ENCODE peak calls at places on chromosome 11, in nine cellular contexts. J, M, E, D, O, N, I, X and V are unnamed samples.

GRCh38 chr11:76008474-76008873 is 193.5 kb downstream of the UVRAG start:
- DNase-seq in J (no peak), M (peak; percentile 41), E (no peak), D (no peak), O (no peak), N (no peak), I (peak; percentile 84), X (no peak), V (no peak)

GRCh38 chr11:46718155-46719019 is 626 bp upstream of the F2 start:
- DNase-seq in J (no peak), M (peak; percentile 33), E (no peak), D (peak; percentile 52), O (no peak), N (peak; percentile 68), I (no peak), X (no peak), V (no peak)

GRCh38 chr11:57644748-57645715 is 4.7 kb downstream of the YPEL4 start:
- DNase-seq in J (peak; percentile 92), M (peak; percentile 81), E (no peak), D (peak; percentile 84), O (peak; percentile 92), N (peak; percentile 93), I (peak; percentile 67), X (peak; percentile 76), V (peak; percentile 70)

GRCh38 chr11:41486436-41486835 is 27.0 kb upstream of the LRRC4C start:
- DNase-seq in J (no peak), M (no peak), E (no peak), D (no peak), O (no peak), N (no peak), I (no peak), X (no peak), V (no peak)

GRCh38 chr11:96134622-96135021 is 208.4 kb downstream of the MAML2 start:
- DNase-seq in J (no peak), M (peak; percentile 43), E (no peak), D (no peak), O (no peak), N (no peak), I (peak; percentile 44), X (no peak), V (no peak)

GRCh38 chr11:110331626-110332025 is 35.2 kb upstream of the RDX start:
- DNase-seq in J (no peak), M (no peak), E (no peak), D (no peak), O (no peak), N (no peak), I (no peak), X (no peak), V (no peak)

GRCh38 chr11:93740802-93741093 is 547 bp downstream of the TAF1D start:
- DNase-seq in J (peak; percentile 91), M (peak; percentile 79), E (no peak), D (peak; percentile 49), O (peak; percentile 72), N (peak; percentile 69), I (peak; percentile 49), X (peak; percentile 52), V (peak; percentile 77)

GRCh38 chr11:69295995-69296889 is 2.3 kb downstream of the MYEOV start:
- DNase-seq in J (peak; percentile 86), M (peak; percentile 93), E (peak; percentile 36), D (peak; percentile 59), O (no peak), N (no peak), I (peak; percentile 74), X (no peak), V (no peak)

GRCh38 chr11:113487622-113488021 is 12.4 kb upstream of the DRD2 start:
- DNase-seq in J (no peak), M (no peak), E (no peak), D (no peak), O (no peak), N (no peak), I (no peak), X (no peak), V (no peak)

GRCh38 chr11:65366340-65366773 is 11.8 kb downstream of the TIGD3 start:
- DNase-seq in J (no peak), M (peak; percentile 91), E (peak; percentile 65), D (peak; percentile 77), O (peak; percentile 85), N (peak; percentile 51), I (peak; percentile 86), X (no peak), V (peak; percentile 88)

GRCh38 chr11:114563077-114563476 is 3.4 kb upstream of the NXPE1 start:
- DNase-seq in J (no peak), M (peak; percentile 41), E (no peak), D (no peak), O (no peak), N (no peak), I (peak; percentile 8), X (no peak), V (no peak)

GRCh38 chr11:17384002-17384511 is 4.4 kb downstream of the KCNJ11 start:
- DNase-seq in J (peak; percentile 93), M (peak; percentile 89), E (peak; percentile 65), D (peak; percentile 87), O (peak; percentile 94), N (peak; percentile 67), I (peak; percentile 79), X (peak; percentile 83), V (peak; percentile 73)

GRCh38 chr11:78926633-78927347 is 352.1 kb upstream of the NARS2 start:
- DNase-seq in J (no peak), M (no peak), E (peak; percentile 8), D (no peak), O (no peak), N (no peak), I (peak; percentile 69), X (no peak), V (no peak)

GRCh38 chr11:28529540-28530410 is 421.6 kb downstream of the METTL15 start:
- DNase-seq in J (no peak), M (peak; percentile 81), E (peak; percentile 29), D (no peak), O (peak; percentile 62), N (peak; percentile 42), I (peak; percentile 82), X (no peak), V (peak; percentile 52)

GRCh38 chr11:2647167-2647566 is 52.6 kb downstream of the KCNQ1OT1 start:
- DNase-seq in J (no peak), M (no peak), E (no peak), D (no peak), O (no peak), N (no peak), I (no peak), X (no peak), V (no peak)
- H3K9me3 ChIP-seq in J (peaks cover 79% of the 10 kb centered on the region), M (no peaks in the 10 kb centered on the region), E (peaks cover 38% of the 10 kb centered on the region), D (peaks cover 8% of the 10 kb centered on the region), O (peaks cover 52% of the 10 kb centered on the region), N (peaks cover 83% of the 10 kb centered on the region), I (peaks cover 61% of the 10 kb centered on the region), X (peaks cover 53% of the 10 kb centered on the region), V (no peaks in the 10 kb centered on the region)

DNA sequence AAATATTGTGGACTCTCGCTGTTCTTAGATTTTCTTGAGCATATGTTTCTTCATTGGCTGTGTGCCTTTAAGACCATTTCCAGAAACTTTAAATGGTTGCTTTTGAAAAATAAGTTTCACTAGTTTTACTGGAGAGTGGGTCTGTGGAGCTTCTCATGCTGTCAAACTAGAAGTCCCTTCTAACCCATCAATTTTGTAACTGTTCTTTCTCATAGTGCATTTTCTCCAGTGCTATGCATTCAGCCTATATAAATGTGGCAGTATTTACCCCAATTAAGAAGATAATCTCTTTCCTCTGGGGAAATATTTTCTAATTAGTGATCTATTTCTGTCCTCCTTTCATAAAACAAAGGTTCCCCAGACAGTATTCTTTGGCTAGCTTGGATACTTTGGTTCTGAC is 97.9 kb upstream of the RRM1 start:
- DNase-seq in J (no peak), M (no peak), E (no peak), D (no peak), O (no peak), N (no peak), I (no peak), X (no peak), V (no peak)
- H3K9me3 ChIP-seq in J (peaks cover 9% of the 10 kb centered on the region), M (no peaks in the 10 kb centered on the region), E (peaks cover 9% of the 10 kb centered on the region), D (no peaks in the 10 kb centered on the region), O (no peaks in the 10 kb centered on the region), N (peaks cover 11% of the 10 kb centered on the region), I (peaks cover 7% of the 10 kb centered on the region), X (no peaks in the 10 kb centered on the region), V (peaks cover 6% of the 10 kb centered on the region)

GRCh38 chr11:1165256-1166041 is 7.7 kb downstream of the MUC5AC start:
- DNase-seq in J (peak; percentile 59), M (no peak), E (no peak), D (peak; percentile 8), O (no peak), N (no peak), I (no peak), X (no peak), V (no peak)

GRCh38 chr11:1168721-1169161 is 11.0 kb downstream of the MUC5AC start:
- DNase-seq in J (no peak), M (no peak), E (no peak), D (no peak), O (no peak), N (no peak), I (no peak), X (no peak), V (no peak)

GRCh38 chr11:1167751-1168231 is 10.0 kb downstream of the MUC5AC start:
- DNase-seq in J (peak; percentile 58), M (no peak), E (no peak), D (no peak), O (no peak), N (no peak), I (no peak), X (no peak), V (no peak)

GRCh38 chr11:1167256-1167655 is 9.5 kb downstream of the MUC5AC start:
- DNase-seq in J (no peak), M (no peak), E (no peak), D (peak; percentile 2), O (no peak), N (no peak), I (no peak), X (no peak), V (no peak)

GRCh38 chr11:1168256-1168655 is 10.5 kb downstream of the MUC5AC start:
- DNase-seq in J (no peak), M (no peak), E (no peak), D (no peak), O (no peak), N (no peak), I (no peak), X (no peak), V (no peak)
- H3K9me3 ChIP-seq in J (no peaks in the 10 kb centered on the region), M (no peaks in the 10 kb centered on the region), E (peaks cover 33% of the 10 kb centered on the region), D (no peaks in the 10 kb centered on the region), O (no peaks in the 10 kb centered on the region), N (no peaks in the 10 kb centered on the region), I (peaks cover 2% of the 10 kb centered on the region), X (no peaks in the 10 kb centered on the region), V (no peaks in the 10 kb centered on the region)

DNA sequence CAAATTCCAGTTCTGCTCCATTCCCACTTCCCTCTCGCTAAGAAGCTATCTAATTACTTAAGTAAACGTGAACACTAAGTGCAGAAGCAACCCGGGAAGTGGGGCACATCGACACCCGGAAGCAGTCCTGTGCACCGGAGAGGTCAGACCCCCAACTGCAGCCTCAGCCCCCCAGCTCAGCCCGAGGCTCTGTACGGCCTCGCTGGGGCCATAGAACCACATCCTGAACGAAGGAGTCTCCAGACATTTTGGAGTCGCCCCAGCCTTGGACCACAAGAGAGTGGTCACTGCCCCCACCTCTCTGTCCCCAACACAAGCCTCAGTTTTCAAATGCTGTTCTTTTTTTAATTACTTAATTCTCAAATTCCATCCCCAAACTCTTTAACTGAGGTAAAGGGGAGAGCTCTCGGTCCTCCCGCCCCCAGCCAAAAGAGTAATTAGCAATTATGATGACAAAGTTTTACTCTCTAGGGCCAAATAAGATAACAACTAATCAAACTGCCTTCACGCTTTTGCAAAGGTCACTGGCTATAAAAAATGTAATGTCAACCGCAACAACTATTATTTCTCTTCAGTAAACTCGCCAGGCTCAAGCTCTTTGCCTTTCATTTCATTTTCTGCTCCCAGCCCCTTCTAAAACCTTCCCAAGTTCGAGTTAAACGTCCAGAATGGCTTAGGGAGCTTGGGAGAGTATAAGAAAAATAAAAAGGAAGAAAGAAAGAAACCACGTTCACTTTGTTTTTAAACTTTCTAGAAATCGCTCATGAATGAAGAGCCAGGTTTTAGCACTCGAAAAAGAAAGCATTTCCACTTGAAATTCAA is 2.2 kb downstream of the PAX6 start:
- DNase-seq in J (no peak), M (no peak), E (no peak), D (no peak), O (peak; percentile 22), N (no peak), I (no peak), X (no peak), V (no peak)
- H3K9me3 ChIP-seq in J (no peaks in the 10 kb centered on the region), M (no peaks in the 10 kb centered on the region), E (peaks cover 27% of the 10 kb centered on the region), D (no peaks in the 10 kb centered on the region), O (no peaks in the 10 kb centered on the region), N (no peaks in the 10 kb centered on the region), I (peaks cover 18% of the 10 kb centered on the region), X (no peaks in the 10 kb centered on the region), V (no peaks in the 10 kb centered on the region)